ENCODE peak calls at places on chromosomes 13 and 19, in six cellular contexts. K, D, Q, E, N and F are unnamed samples.

GRCh38 chr13:59458908-59459579 is 704.7 kb downstream of the DIAPH3 start:
- DNase-seq in K (peak; percentile 85), D (no peak), Q (peak; percentile 46), E (no peak), N (no peak), F (peak; percentile 18)

GRCh38 chr19:57850553-57851017 is 926 bp downstream of the ZNF587 start:
- DNase-seq in K (peak; percentile 31), D (no peak), Q (peak; percentile 52), E (peak; percentile 9), N (peak; percentile 67), F (peak; percentile 67)

GRCh38 chr13:107473255-107473654 is 742.1 kb downstream of the LIG4 start:
- DNase-seq in K (no peak), D (no peak), Q (no peak), E (no peak), N (no peak), F (no peak)

GRCh38 chr13:110830800-110831371 is 84.0 kb downstream of the ANKRD10 start:
- DNase-seq in K (no peak), D (no peak), Q (no peak), E (no peak), N (no peak), F (no peak)

GRCh38 chr13:27933580-27934328 is 14.0 kb downstream of the PDX1 start:
- DNase-seq in K (no peak), D (no peak), Q (no peak), E (no peak), N (no peak), F (no peak)

GRCh38 chr19:18493440-18494266 is 28.2 kb downstream of the ELL start:
- DNase-seq in K (no peak), D (no peak), Q (no peak), E (no peak), N (no peak), F (peak; percentile 80)

GRCh38 chr19:55115446-55116065 is 1.9 kb downstream of the PPP1R12C start:
- DNase-seq in K (peak; percentile 62), D (no peak), Q (no peak), E (no peak), N (no peak), F (peak; percentile 47)

GRCh38 chr19:33725567-33725966 is 71.1 kb upstream of the KCTD15 start:
- DNase-seq in K (no peak), D (no peak), Q (no peak), E (no peak), N (no peak), F (no peak)

GRCh38 chr19:56162258-56162657 is 13.6 kb upstream of the GALP start:
- DNase-seq in K (peak; percentile 41), D (no peak), Q (no peak), E (no peak), N (no peak), F (peak; percentile 31)

GRCh38 chr13:27171244-27171829 is at the start of gene USP12:
- DNase-seq in K (peak; percentile 22), D (no peak), Q (peak; percentile 63), E (no peak), N (peak; percentile 10), F (peak; percentile 24)

GRCh38 chr19:43575156-43575950 is at the start of the genes PINLYP and XRCC1:
- DNase-seq in K (peak; percentile 98), D (peak; percentile 95), Q (peak; percentile 98), E (peak; percentile 97), N (peak; percentile 99), F (peak; percentile 99)
- H4K91ac ChIP-seq in K (peak within 1 kb of the TSS; percentile 91), D (peak within 1 kb of the TSS; percentile 34), Q (peak within 1 kb of the TSS; percentile 61), E (peak within 1 kb of the TSS; percentile 57), N (peak within 1 kb of the TSS; percentile 54), F (peak within 1 kb of the TSS; percentile 81)

GRCh38 chr13:100913143-100913542 is 238.5 kb upstream of the TMTC4 start:
- DNase-seq in K (peak; percentile 10), D (no peak), Q (no peak), E (no peak), N (no peak), F (peak; percentile 44)
- H3K14ac ChIP-seq in K (no peak overlapping the region), D (no peak overlapping the region), Q (no peak overlapping the region), E (no peak overlapping the region), N (no peak overlapping the region), F (no peak overlapping the region)

GRCh38 chr13:20706661-20707060 is 3.2 kb downstream of the IL17D start:
- DNase-seq in K (no peak), D (no peak), Q (no peak), E (no peak), N (no peak), F (no peak)

GRCh38 chr13:20702530-20702929 is 969 bp upstream of the IL17D start:
- DNase-seq in K (peak; percentile 28), D (no peak), Q (no peak), E (no peak), N (no peak), F (peak; percentile 16)

GRCh38 chr13:20704459-20705069 is 1.1 kb downstream of the IL17D start:
- DNase-seq in K (no peak), D (no peak), Q (no peak), E (no peak), N (no peak), F (no peak)

GRCh38 chr13:20702945-20703784 is at the start of gene IL17D:
- DNase-seq in K (no peak), D (no peak), Q (no peak), E (no peak), N (no peak), F (peak; percentile 33)

GRCh38 chr13:20703785-20704458 is 423 bp downstream of the IL17D start:
- DNase-seq in K (peak; percentile 82), D (no peak), Q (peak; percentile 83), E (peak; percentile 67), N (peak; percentile 95), F (peak; percentile 81)
- H2BK5ac ChIP-seq in K (no peak overlapping the region), D (no peak overlapping the region), Q (no peak overlapping the region), E (no peak overlapping the region), N (no peak overlapping the region), F (no peak overlapping the region)

DNA sequence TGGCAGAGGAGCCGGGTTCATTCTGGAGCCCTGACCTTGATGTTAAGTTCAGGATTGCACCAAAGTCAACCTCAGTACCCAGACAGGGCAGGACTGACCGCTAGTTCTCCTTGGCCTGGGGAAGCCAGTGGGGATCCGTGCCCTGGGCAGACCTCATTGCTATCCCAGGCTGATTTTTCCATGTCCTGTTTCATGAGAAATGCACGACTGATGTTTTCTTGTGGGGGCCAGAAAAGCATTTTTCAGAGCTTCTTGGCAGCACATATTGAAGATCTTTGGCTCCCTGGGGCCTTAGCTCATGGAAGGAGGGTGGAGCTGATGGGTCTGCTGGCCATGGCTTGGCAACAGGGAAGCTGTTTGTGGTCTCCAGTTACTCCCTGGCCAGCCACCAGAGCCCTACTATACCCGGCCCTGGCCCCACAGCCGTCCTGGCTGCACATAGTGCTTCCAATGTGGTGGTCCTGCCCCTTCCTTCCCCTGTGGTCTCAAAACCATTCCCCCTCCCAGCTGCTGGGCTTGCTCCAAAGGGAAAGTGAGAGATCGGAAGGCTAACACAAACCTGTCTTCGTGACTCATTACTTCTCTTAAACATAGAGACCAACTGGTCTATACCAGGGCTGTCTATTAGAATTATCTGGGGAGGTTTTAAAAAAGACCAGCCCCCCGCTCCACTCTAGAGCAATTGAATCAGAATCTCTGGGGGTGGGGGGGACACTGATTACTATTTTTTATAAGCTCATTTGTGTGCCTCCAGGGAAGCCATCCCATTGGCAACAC is 11.3 kb downstream of the IL17D start:
- DNase-seq in K (peak; percentile 49), D (no peak), Q (no peak), E (no peak), N (no peak), F (no peak)
- H4K91ac ChIP-seq in K (no peak overlapping the region), D (no peak overlapping the region), Q (no peak overlapping the region), E (no peak overlapping the region), N (no peak overlapping the region), F (no peak overlapping the region)

GRCh38 chr19:46813570-46814358 is 25.4 kb upstream of the SLC1A5 start:
- DNase-seq in K (peak; percentile 46), D (no peak), Q (no peak), E (no peak), N (no peak), F (peak; percentile 34)
- H3K14ac ChIP-seq in K (no peak overlapping the region), D (no peak overlapping the region), Q (no peak overlapping the region), E (peak overlapping the region; percentile 38), N (no peak overlapping the region), F (no peak overlapping the region)

DNA sequence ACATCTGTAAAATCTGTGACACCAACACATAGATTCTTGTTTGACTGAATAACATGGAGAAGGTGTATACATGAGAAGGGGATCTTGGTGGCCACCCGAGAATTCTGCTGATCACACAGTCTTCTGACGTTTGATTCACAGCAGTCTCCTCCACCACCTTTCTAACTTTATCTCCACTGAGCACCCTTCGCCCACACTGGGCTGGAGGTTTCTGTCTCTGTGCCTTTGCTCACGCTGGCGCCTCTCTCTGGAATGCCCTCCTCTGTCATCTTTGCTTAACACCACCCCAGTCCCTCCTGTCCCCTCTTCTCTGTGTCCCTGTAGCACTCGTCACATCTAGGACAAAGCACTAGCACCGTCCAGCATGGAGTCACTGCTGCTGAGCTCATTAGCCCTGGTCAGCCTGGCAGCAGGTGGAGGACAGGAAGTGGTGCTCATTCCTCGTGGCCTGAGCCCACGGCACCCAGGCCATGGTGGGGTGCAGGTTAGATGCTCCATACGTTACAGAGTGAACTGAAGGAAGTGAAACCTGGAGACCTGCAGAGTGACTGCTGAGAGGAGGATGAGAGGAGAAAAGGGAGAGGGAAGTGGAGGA is 384.6 kb downstream of the UQCRFS1 start:
- DNase-seq in K (no peak), D (no peak), Q (no peak), E (no peak), N (no peak), F (no peak)
- H2BK5ac ChIP-seq in K (no peak overlapping the region), D (peak overlapping the region; percentile 54), Q (no peak overlapping the region), E (no peak overlapping the region), N (no peak overlapping the region), F (no peak overlapping the region)

DNA sequence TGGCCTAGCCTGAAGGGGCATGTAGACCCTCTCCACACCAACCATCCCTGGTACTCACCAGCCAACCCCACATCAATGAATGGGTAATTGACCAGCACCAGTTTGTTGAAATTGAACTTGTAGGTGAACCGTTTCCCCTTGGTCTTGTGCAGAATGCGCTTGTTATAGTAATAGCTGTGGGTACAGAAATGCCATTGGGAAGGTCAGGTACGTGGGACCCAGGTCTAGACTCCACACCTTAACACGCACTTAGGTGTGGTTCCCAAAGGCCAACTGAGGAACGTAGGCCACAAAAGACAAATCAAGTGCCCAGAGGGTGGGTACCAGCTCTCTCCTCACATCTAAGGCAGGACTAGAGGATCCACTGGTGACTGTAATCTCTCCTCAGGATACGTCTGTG is 5.2 kb downstream of the ERF start:
- DNase-seq in K (no peak), D (no peak), Q (no peak), E (no peak), N (no peak), F (no peak)
- H4K91ac ChIP-seq in K (peak overlapping the region; percentile 18), D (no peak overlapping the region), Q (no peak overlapping the region), E (no peak overlapping the region), N (no peak overlapping the region), F (no peak overlapping the region)

GRCh38 chr13:33953781-33954180 is 135.8 kb downstream of the RFC3 start:
- DNase-seq in K (no peak), D (no peak), Q (no peak), E (no peak), N (no peak), F (no peak)
- H3K14ac ChIP-seq in K (no peak overlapping the region), D (no peak overlapping the region), Q (no peak overlapping the region), E (no peak overlapping the region), N (no peak overlapping the region), F (no peak overlapping the region)

GRCh38 chr13:30173301-30173605 is 134.1 kb downstream of the KATNAL1 start:
- DNase-seq in K (no peak), D (no peak), Q (no peak), E (no peak), N (no peak), F (peak; percentile 65)
- H2BK5ac ChIP-seq in K (no peak overlapping the region), D (no peak overlapping the region), Q (no peak overlapping the region), E (no peak overlapping the region), N (no peak overlapping the region), F (no peak overlapping the region)